ENCODE peak calls at places on chromosomes 16 and 17, in four cellular contexts. One of them, this sample, is unnamed.

GRCh38 chr17:75638893-75639292 is 5.7 kb downstream of the SMIM5 start:
- DNase-seq in EH: no peak
- DNase-seq in B cell: no peak
- DNase-seq in activated CD8-positive, alpha-beta T cell treated with anti-CD3 and anti-CD28 coated beads, Interleukin-2, amount 10 ng/mL, durations not matched to agents 7 days and 5 days: no peak
- DNase-seq in this sample: no peak

GRCh38 chr16:84518804-84519341 is 14.4 kb upstream of the MEAK7 start:
- DNase-seq in B cell: no peak
- DNase-seq in EH: no peak
- DNase-seq in activated CD8-positive, alpha-beta T cell treated with anti-CD3 and anti-CD28 coated beads, Interleukin-2, amount 10 ng/mL, durations not matched to agents 7 days and 5 days: peak; percentile 94
- DNase-seq in this sample: no peak

GRCh38 chr17:39800540-39800939 is 62.8 kb downstream of the GRB7 start:
- DNase-seq in activated CD8-positive, alpha-beta T cell treated with anti-CD3 and anti-CD28 coated beads, Interleukin-2, amount 10 ng/mL, durations not matched to agents 7 days and 5 days: peak; percentile 71
- DNase-seq in B cell: peak; percentile 57
- DNase-seq in EH: no peak
- DNase-seq in this sample: no peak

GRCh38 chr17:77451271-77451893 is 310.6 kb downstream of the SEC14L1 start:
- DNase-seq in activated CD8-positive, alpha-beta T cell treated with anti-CD3 and anti-CD28 coated beads, Interleukin-2, amount 10 ng/mL, durations not matched to agents 7 days and 5 days: peak; percentile 82
- DNase-seq in B cell: peak; percentile 69
- DNase-seq in EH: peak; percentile 59
- DNase-seq in this sample: peak; percentile 88

GRCh38 chr17:32875230-32875903 is 1.6 kb downstream of the MYO1D start:
- DNase-seq in B cell: no peak
- DNase-seq in activated CD8-positive, alpha-beta T cell treated with anti-CD3 and anti-CD28 coated beads, Interleukin-2, amount 10 ng/mL, durations not matched to agents 7 days and 5 days: no peak
- DNase-seq in EH: no peak
- DNase-seq in this sample: no peak

GRCh38 chr17:52673791-52674190 is 515.3 kb upstream of the CA10 start:
- DNase-seq in EH: no peak
- DNase-seq in activated CD8-positive, alpha-beta T cell treated with anti-CD3 and anti-CD28 coated beads, Interleukin-2, amount 10 ng/mL, durations not matched to agents 7 days and 5 days: no peak
- DNase-seq in B cell: no peak
- DNase-seq in this sample: no peak

GRCh38 chr17:34996422-34997029 is 16.2 kb downstream of the LIG3 start:
- DNase-seq in B cell: no peak
- DNase-seq in EH: no peak
- DNase-seq in activated CD8-positive, alpha-beta T cell treated with anti-CD3 and anti-CD28 coated beads, Interleukin-2, amount 10 ng/mL, durations not matched to agents 7 days and 5 days: no peak
- DNase-seq in this sample: no peak

GRCh38 chr17:65553646-65554567 is 7.5 kb downstream of the AXIN2 start:
- DNase-seq in activated CD8-positive, alpha-beta T cell treated with anti-CD3 and anti-CD28 coated beads, Interleukin-2, amount 10 ng/mL, durations not matched to agents 7 days and 5 days: no peak
- DNase-seq in EH: peak; percentile 72
- DNase-seq in B cell: no peak
- DNase-seq in this sample: no peak

GRCh38 chr17:68089881-68090280 is 54.3 kb downstream of the KPNA2 start:
- DNase-seq in activated CD8-positive, alpha-beta T cell treated with anti-CD3 and anti-CD28 coated beads, Interleukin-2, amount 10 ng/mL, durations not matched to agents 7 days and 5 days: peak; percentile 32
- DNase-seq in EH: peak; percentile 59
- DNase-seq in B cell: no peak
- DNase-seq in this sample: no peak

GRCh38 chr16:86040496-86040895 is 141.5 kb downstream of the IRF8 start:
- DNase-seq in B cell: no peak
- DNase-seq in activated CD8-positive, alpha-beta T cell treated with anti-CD3 and anti-CD28 coated beads, Interleukin-2, amount 10 ng/mL, durations not matched to agents 7 days and 5 days: no peak
- DNase-seq in EH: no peak
- DNase-seq in this sample: no peak

GRCh38 chr16:381788-382717 is at the start of gene PGAP6:
- DNase-seq in activated CD8-positive, alpha-beta T cell treated with anti-CD3 and anti-CD28 coated beads, Interleukin-2, amount 10 ng/mL, durations not matched to agents 7 days and 5 days: peak; percentile 74
- DNase-seq in B cell: peak; percentile 64
- DNase-seq in EH: peak; percentile 68
- DNase-seq in this sample: peak; percentile 70

GRCh38 chr17:55769625-55770000 is 18.8 kb downstream of the PCTP start:
- DNase-seq in B cell: no peak
- DNase-seq in activated CD8-positive, alpha-beta T cell treated with anti-CD3 and anti-CD28 coated beads, Interleukin-2, amount 10 ng/mL, durations not matched to agents 7 days and 5 days: no peak
- DNase-seq in EH: peak; percentile 88
- DNase-seq in this sample: no peak

GRCh38 chr16:26985100-26986065 is 81.3 kb upstream of the C16orf82 start:
- DNase-seq in B cell: no peak
- DNase-seq in EH: no peak
- DNase-seq in activated CD8-positive, alpha-beta T cell treated with anti-CD3 and anti-CD28 coated beads, Interleukin-2, amount 10 ng/mL, durations not matched to agents 7 days and 5 days: no peak
- DNase-seq in this sample: peak; percentile 13

GRCh38 chr16:87602005-87602790 is at the start of gene JPH3:
- DNase-seq in B cell: no peak
- DNase-seq in EH: no peak
- DNase-seq in activated CD8-positive, alpha-beta T cell treated with anti-CD3 and anti-CD28 coated beads, Interleukin-2, amount 10 ng/mL, durations not matched to agents 7 days and 5 days: no peak
- DNase-seq in this sample: peak; percentile 87

GRCh38 chr16:56931253-56931768 is 631 bp upstream of the HERPUD1 start:
- DNase-seq in EH: no peak
- DNase-seq in B cell: peak; percentile 95
- DNase-seq in activated CD8-positive, alpha-beta T cell treated with anti-CD3 and anti-CD28 coated beads, Interleukin-2, amount 10 ng/mL, durations not matched to agents 7 days and 5 days: no peak
- DNase-seq in this sample: peak; percentile 51

GRCh38 chr16:2471016-2471652 is at the start of gene NTN3:
- DNase-seq in B cell: no peak
- DNase-seq in activated CD8-positive, alpha-beta T cell treated with anti-CD3 and anti-CD28 coated beads, Interleukin-2, amount 10 ng/mL, durations not matched to agents 7 days and 5 days: no peak
- DNase-seq in EH: no peak
- DNase-seq in this sample: no peak

GRCh38 chr16:59950431-59950830 is 1216.3 kb upstream of the GOT2 start:
- DNase-seq in B cell: no peak
- DNase-seq in activated CD8-positive, alpha-beta T cell treated with anti-CD3 and anti-CD28 coated beads, Interleukin-2, amount 10 ng/mL, durations not matched to agents 7 days and 5 days: no peak
- DNase-seq in EH: no peak
- DNase-seq in this sample: no peak

GRCh38 chr16:7148606-7149005 is 184.0 kb upstream of the RBFOX1 start:
- DNase-seq in activated CD8-positive, alpha-beta T cell treated with anti-CD3 and anti-CD28 coated beads, Interleukin-2, amount 10 ng/mL, durations not matched to agents 7 days and 5 days: no peak
- DNase-seq in B cell: no peak
- DNase-seq in EH: no peak
- DNase-seq in this sample: no peak

This sample was measured in H1.